ENCODE peak calls at places on chromosomes 12 and 14, in six cellular contexts. R is cardiac fibroblast, F is heart right ventricle, M is tibial nerve, U is astrocyte, Y is AG04450. I is an unnamed sample.

GRCh38 chr14:88815980-88816379 is 8.5 kb upstream of the TTC8 start:
- DNase-seq in M (no peak), U (no peak), Y (no peak), F (no peak), R (no peak), I (no peak)

GRCh38 chr12:39619316-39619659 is 315 bp downstream of the ABCD2 start:
- DNase-seq in F (no peak), Y (no peak), U (no peak), R (no peak), M (no peak), I (peak; percentile 21)

GRCh38 chr12:17192721-17193120 is 586.8 kb upstream of the LMO3 start:
- DNase-seq in U (no peak), R (no peak), Y (no peak), F (no peak), M (no peak), I (no peak)

GRCh38 chr12:110329710-110330109 is 48.7 kb downstream of the ATP2A2 start:
- DNase-seq in R (no peak), Y (no peak), M (no peak), F (no peak), U (no peak), I (no peak)

GRCh38 chr12:66409195-66409871 is 107.0 kb downstream of the HELB start:
- DNase-seq in M (no peak), F (no peak), Y (peak; percentile 61), U (peak; percentile 35), R (peak; percentile 89), I (peak; percentile 84)

GRCh38 chr14:58969951-58970751 is 218.3 kb upstream of the DAAM1 start:
- DNase-seq in M (no peak), R (peak; percentile 6), Y (no peak), F (no peak), U (peak; percentile 67), I (peak; percentile 64)

GRCh38 chr14:34470319-34470718 is 8.3 kb upstream of the SPTSSA start:
- DNase-seq in F (no peak), R (no peak), M (no peak), U (no peak), Y (no peak), I (no peak)

GRCh38 chr14:60655898-60656754 is 6.8 kb upstream of the SIX1 start:
- DNase-seq in R (no peak), Y (no peak), U (no peak), F (no peak), M (no peak), I (peak; percentile 62)

GRCh38 chr14:64506751-64507150 is 2.2 kb downstream of the ZBTB1 start:
- DNase-seq in U (no peak), F (no peak), Y (no peak), R (no peak), M (no peak), I (no peak)

GRCh38 chr12:28140404-28140803 is 49.9 kb upstream of the CCDC91 start:
- DNase-seq in Y (no peak), M (no peak), U (no peak), R (no peak), F (no peak), I (no peak)

GRCh38 chr12:73665193-73665592 is 872.4 kb upstream of the ATXN7L3B start:
- DNase-seq in M (no peak), U (no peak), F (no peak), R (no peak), Y (no peak), I (no peak)

GRCh38 chr14:50619569-50620141 is 48.5 kb downstream of the SAV1 start:
- DNase-seq in Y (no peak), R (peak; percentile 71), U (peak; percentile 25), F (no peak), M (no peak), I (peak; percentile 60)

GRCh38 chr12:119417440-119417839 is 82.9 kb downstream of the CCDC60 start:
- DNase-seq in U (no peak), R (no peak), F (no peak), M (no peak), Y (no peak), I (no peak)

GRCh38 chr12:28782812-28783211 is 366.3 kb upstream of the FAR2 start:
- DNase-seq in U (no peak), Y (no peak), F (no peak), R (no peak), M (no peak), I (no peak)

GRCh38 chr14:54566152-54566409 is 847 bp upstream of the SAMD4A start:
- DNase-seq in Y (no peak), U (no peak), R (no peak), F (no peak), M (no peak), I (no peak)

GRCh38 chr14:54566410-54567223 is at the start of gene SAMD4A:
- DNase-seq in M (peak; percentile 63), U (peak; percentile 82), F (peak; percentile 81), R (peak; percentile 95), Y (peak; percentile 71), I (peak; percentile 70)

GRCh38 chr14:54564071-54564798 is 2.7 kb upstream of the SAMD4A start:
- DNase-seq in M (no peak), R (peak; percentile 65), F (no peak), Y (no peak), U (peak; percentile 27), I (peak; percentile 63)

GRCh38 chr14:54564799-54565235 is 2.1 kb upstream of the SAMD4A start:
- DNase-seq in F (no peak), R (peak; percentile 78), U (peak; percentile 69), Y (peak; percentile 57), M (no peak), I (no peak)

DNA sequence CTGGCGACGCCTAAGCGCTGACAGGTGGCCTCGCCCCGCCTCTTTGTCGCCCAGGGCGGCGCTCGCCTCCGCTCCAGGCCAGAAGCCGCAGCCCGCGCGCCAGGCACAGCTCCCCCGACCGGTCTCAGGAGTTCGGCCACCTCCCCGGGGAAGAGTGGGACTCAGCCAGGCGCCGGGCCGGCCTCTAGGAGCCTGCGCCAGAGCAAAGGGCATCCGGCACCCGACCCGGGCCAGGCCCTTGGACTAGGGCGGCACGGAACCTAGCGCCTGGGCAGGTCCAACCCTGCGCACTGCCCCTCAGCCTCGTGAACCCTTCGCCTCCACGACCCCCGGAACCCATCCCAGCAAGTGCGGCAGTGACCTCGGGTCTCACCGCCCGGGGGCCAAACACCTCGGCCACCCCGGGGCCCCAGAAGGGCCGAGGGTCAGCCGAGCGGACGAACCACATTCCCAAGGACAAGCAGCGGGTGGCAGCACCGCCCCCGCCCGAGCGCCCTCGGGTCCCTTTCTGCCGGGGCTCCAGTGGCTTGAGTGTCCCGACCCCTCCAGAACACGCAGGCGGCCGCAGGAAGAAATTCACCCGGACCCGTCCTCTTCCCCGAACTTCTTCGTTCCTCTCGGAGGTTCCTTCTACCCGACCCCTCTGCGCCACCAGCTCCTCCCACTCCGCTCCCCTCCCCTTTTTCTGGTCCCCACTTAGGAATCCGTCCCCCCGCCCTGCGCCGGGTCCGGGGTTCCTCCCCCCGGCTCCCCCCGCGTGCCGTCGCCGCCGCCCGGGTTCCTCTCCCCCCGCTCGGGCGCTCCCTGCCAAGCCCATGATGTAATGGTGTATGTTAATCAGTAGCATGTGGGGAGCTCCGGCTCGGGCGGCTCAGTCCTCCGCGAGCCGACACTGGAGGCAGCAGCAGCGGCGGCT is 1.4 kb upstream of the SAMD4A start:
- DNase-seq in R (peak; percentile 94), F (peak; percentile 94), U (peak; percentile 80), M (peak; percentile 93), Y (peak; percentile 78), I (peak; percentile 90)
- TF ChIP-seq CTCF in R (no peak), F (peak; percentile 39), U (no peak), M (peak; percentile 47), Y (no peak), I (no peak)

GRCh38 chr12:5889381-5890047 is 55.5 kb downstream of the ANO2 start:
- DNase-seq in U (no peak), R (no peak), M (no peak), Y (no peak), F (no peak), I (peak; percentile 44)
- TF ChIP-seq CTCF in U (no peak), R (no peak), M (no peak), Y (no peak), F (no peak), I (peak; percentile 47)

GRCh38 chr14:67674139-67674479 is 323 bp downstream of the VTI1B start:
- DNase-seq in Y (no peak), M (peak; percentile 23), R (peak; percentile 56), U (peak; percentile 32), F (peak; percentile 74), I (peak; percentile 88)
- TF ChIP-seq CTCF in Y (peak; percentile 36), M (no peak), R (no peak), U (no peak), F (peak; percentile 38), I (peak; percentile 13)

DNA sequence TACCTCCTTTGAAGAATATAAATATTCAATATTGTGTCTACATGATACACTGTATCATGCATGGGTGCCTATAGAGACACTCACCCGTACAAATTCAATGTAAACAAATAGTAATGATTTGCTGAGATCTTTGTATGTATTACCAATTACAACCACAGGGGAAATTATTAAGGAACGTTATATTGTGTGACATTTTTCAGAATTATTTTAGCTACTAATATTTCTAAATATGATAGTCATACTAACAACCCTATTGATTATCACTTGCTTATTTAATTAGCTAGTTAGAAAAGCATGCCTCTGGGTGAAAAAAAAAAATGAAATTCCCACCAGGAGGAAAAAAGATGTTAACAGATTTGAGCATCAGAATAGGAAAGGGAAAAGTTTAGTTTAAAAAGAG is 2.1 kb downstream of the SOX5 start:
- DNase-seq in U (no peak), M (no peak), Y (no peak), F (no peak), R (no peak), I (no peak)
- TF ChIP-seq CTCF in U (no peak), M (no peak), Y (no peak), F (no peak), R (no peak), I (peak; percentile 19)

GRCh38 chr14:104680806-104681688 is 8.4 kb upstream of the INF2 start:
- DNase-seq in M (no peak), U (peak; percentile 80), R (peak; percentile 82), Y (no peak), F (no peak), I (no peak)

GRCh38 chr14:104682107-104682593 is 7.3 kb upstream of the INF2 start:
- DNase-seq in R (peak; percentile 59), F (no peak), Y (no peak), U (no peak), M (no peak), I (peak; percentile 89)

GRCh38 chr14:104683653-104684448 is 5.6 kb upstream of the INF2 start:
- DNase-seq in F (no peak), M (no peak), U (no peak), R (no peak), Y (no peak), I (no peak)

GRCh38 chr14:104680056-104680805 is 9.2 kb upstream of the INF2 start:
- DNase-seq in F (no peak), R (peak; percentile 79), U (peak; percentile 77), Y (no peak), M (no peak), I (no peak)

DNA sequence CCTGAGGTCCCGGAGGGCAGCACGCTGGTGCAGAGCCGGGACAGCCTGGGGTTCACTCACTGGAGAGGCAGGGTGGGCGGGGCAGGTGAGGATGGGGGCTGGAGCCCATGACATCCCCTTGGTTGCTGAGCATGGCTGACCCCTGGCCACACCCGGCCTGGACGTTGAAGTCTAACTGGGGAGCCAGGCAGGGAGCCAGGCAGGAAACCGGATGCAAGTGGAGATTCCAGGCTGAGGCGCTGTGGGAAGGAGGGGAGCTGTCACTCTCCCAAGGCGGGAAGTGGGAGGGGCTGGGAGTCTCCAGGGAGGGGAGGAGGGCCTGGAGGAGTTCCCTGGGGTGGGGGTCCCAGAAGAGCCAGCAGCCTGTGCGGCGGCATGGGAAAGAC is 7.7 kb upstream of the INF2 start:
- DNase-seq in Y (no peak), F (peak; percentile 92), R (peak; percentile 93), M (peak; percentile 68), U (peak; percentile 74), I (peak; percentile 94)
- TF ChIP-seq CTCF in Y (no peak), F (no peak), R (no peak), M (no peak), U (no peak), I (no peak)

GRCh38 chr12:125683748-125684381 is 618.6 kb downstream of the AACS start:
- DNase-seq in R (no peak), M (no peak), Y (no peak), F (no peak), U (no peak), I (peak; percentile 94)
- TF ChIP-seq CTCF in R (no peak), M (peak; percentile 26), Y (no peak), F (peak; percentile 22), U (no peak), I (peak; percentile 100)